ENCODE peak calls at places on chromosomes 7 and 10, in five cellular contexts. P is mammary epithelial cell, I is mesendoderm, A is neural progenitor cell, H is K562. E is an unnamed sample. For H3K79me2, the result is how much of the 10 kb centered on the place peaks cover.

GRCh38 chr10:83518779-83519178 is 620.5 kb upstream of the GHITM start:
- DNase-seq in I (no peak), H (no peak), P (no peak), A (no peak), E (no peak)

GRCh38 chr10:91613411-91614253 is 19.2 kb downstream of the PPP1R3C start:
- DNase-seq in H (peak), P (peak), A (no peak), I (no peak), E (peak)

GRCh38 chr7:95478139-95479037 is 7.4 kb upstream of the ASB4 start:
- DNase-seq in P (no peak), I (peak), A (peak), H (peak), E (peak)

GRCh38 chr10:89857399-89857798 is 156.0 kb downstream of the KIF20B start:
- DNase-seq in I (no peak), H (no peak), P (no peak), A (no peak), E (no peak)

GRCh38 chr7:51023547-51023946 is 240.9 kb upstream of the GRB10 start:
- DNase-seq in A (no peak), H (no peak), I (no peak), P (no peak), E (no peak)

GRCh38 chr7:82019538-82019937 is 249.7 kb upstream of the HGF start:
- DNase-seq in P (no peak), I (no peak), H (no peak), A (no peak), E (no peak)

GRCh38 chr10:60806951-60807350 is 28.7 kb downstream of the CDK1 start:
- DNase-seq in I (peak), H (no peak), P (no peak), A (no peak), E (no peak)

GRCh38 chr10:22753786-22754185 is 39.4 kb upstream of the PIP4K2A start:
- DNase-seq in A (no peak), I (no peak), P (no peak), H (no peak), E (no peak)

GRCh38 chr10:110865184-110865803 is 6.4 kb upstream of the PDCD4 start:
- DNase-seq in H (no peak), A (peak), P (peak), I (no peak), E (peak)

GRCh38 chr7:30738026-30738915 is 13.7 kb upstream of the INMT start:
- DNase-seq in P (no peak), A (no peak), H (no peak), I (no peak), E (no peak)

GRCh38 chr7:6656413-6656812 is 19.3 kb downstream of the ZNF316 start:
- DNase-seq in A (no peak), H (no peak), I (no peak), P (no peak), E (no peak)

GRCh38 chr10:101139421-101139911 is 8.4 kb downstream of the TLX1 start:
- DNase-seq in H (peak), P (no peak), I (peak), A (peak), E (no peak)

GRCh38 chr10:12431453-12432101 is 82.2 kb downstream of the CAMK1D start:
- DNase-seq in I (no peak), P (no peak), A (peak), H (no peak), E (no peak)

GRCh38 chr7:116811768-116812167 is 50.6 kb upstream of the CAPZA2 start:
- DNase-seq in H (no peak), A (no peak), P (no peak), I (no peak), E (no peak)

GRCh38 chr10:5543628-5544027 is 18.9 kb downstream of the CALML3 start:
- DNase-seq in I (no peak), H (no peak), P (no peak), A (no peak), E (no peak)

GRCh38 chr7:48390381-48391327 is 219.4 kb downstream of the ABCA13 start:
- DNase-seq in P (no peak), I (no peak), H (no peak), A (no peak), E (no peak)

GRCh38 chr7:27808626-27809025 is 68.7 kb downstream of the TAX1BP1 start:
- DNase-seq in H (no peak), A (no peak), P (peak), I (no peak), E (no peak)

GRCh38 chr7:16753102-16753931 is at the start of gene TSPAN13:
- DNase-seq in I (peak), H (peak), P (peak), A (peak), E (peak)

GRCh38 chr7:44216521-44217030 is 15.8 kb downstream of the YKT6 start:
- DNase-seq in A (no peak), H (no peak), I (no peak), P (no peak), E (no peak)

GRCh38 chr10:59907918-59908807 is 1.8 kb upstream of the CCDC6 start:
- DNase-seq in A (peak), H (peak), I (peak), P (peak), E (peak)

GRCh38 chr7:1225462-1226154 is 7.1 kb upstream of the UNCX start:
- DNase-seq in H (peak), P (no peak), A (peak), I (no peak), E (peak)

GRCh38 chr7:2734084-2734601 is 46.1 kb downstream of the AMZ1 start:
- DNase-seq in P (no peak), A (no peak), H (no peak), I (no peak), E (no peak)

GRCh38 chr10:109838592-109839244 is 84.6 kb downstream of the XPNPEP1 start:
- DNase-seq in I (peak), H (no peak), P (no peak), A (no peak), E (no peak)

GRCh38 chr10:103833731-103834365 is 21.5 kb downstream of the SH3PXD2A start:
- DNase-seq in I (peak), A (no peak), H (peak), P (no peak), E (peak)

GRCh38 chr10:87691515-87692070 is 31.9 kb downstream of the PAPSS2 start:
- DNase-seq in P (peak), A (no peak), I (peak), H (peak), E (no peak)

DNA sequence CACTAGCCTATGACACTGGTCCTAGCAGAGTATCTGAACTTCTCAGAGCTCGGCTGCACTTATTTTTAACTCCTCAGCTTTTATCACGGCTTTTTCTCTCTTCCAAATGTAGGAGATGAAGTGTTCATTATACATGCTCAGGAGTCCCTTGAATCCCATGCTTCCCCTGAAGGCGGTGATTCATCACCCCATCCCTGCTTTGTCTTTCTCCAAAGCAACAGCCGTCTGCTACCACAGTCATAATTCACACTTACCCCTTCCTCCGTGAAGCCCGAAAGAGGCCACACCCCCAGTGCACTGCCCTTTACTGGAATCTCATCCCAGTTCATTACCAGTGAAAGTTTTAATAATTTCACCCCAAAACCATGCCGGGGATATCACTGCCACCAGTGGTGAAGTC is 301.5 kb upstream of the SHH start:
- DNase-seq in P (no peak), H (no peak), A (no peak), I (peak), E (no peak)
- H3K79me2 ChIP-seq in P (under half), H (under half), A (under half), I (under half), E (under half)

DNA sequence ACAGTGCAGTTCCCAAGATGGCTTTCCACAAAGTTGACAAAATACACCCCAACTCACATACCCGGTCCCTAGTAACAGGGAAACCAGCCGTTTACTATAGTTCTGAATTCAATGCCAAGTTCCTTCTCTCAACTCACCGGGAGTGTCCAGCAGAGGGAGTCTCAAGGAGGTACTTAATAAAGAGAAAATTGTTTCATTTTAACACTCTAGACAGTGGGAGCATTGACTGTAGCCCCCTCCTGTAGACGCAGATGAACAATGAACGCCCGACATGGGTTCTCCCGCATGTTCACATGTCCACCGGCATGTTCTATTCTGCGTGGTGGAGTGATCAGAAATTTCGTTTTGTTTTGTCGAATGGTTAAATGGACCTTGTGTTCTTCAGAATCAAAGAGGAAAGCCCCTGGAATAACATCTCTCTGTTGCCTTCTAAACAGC is 1.9 kb downstream of the HIPK2 start:
- DNase-seq in I (peak), A (peak), P (peak), H (peak), E (peak)
- H3K4me3 ChIP-seq in I (no peak), A (peak), P (peak), H (peak), E (peak)

GRCh38 chr10:95256268-95256667 is 34.5 kb downstream of the PDLIM1 start:
- DNase-seq in H (no peak), I (no peak), A (no peak), P (no peak), E (no peak)

GRCh38 chr10:95253007-95253406 is 37.8 kb downstream of the PDLIM1 start:
- DNase-seq in I (no peak), P (no peak), H (no peak), A (no peak), E (no peak)

GRCh38 chr10:95250856-95251255 is 39.9 kb downstream of the PDLIM1 start:
- DNase-seq in A (no peak), H (no peak), I (no peak), P (no peak), E (no peak)

GRCh38 chr10:95257849-95258248 is 33.0 kb downstream of the PDLIM1 start:
- DNase-seq in H (no peak), A (no peak), I (no peak), P (no peak), E (no peak)

DNA sequence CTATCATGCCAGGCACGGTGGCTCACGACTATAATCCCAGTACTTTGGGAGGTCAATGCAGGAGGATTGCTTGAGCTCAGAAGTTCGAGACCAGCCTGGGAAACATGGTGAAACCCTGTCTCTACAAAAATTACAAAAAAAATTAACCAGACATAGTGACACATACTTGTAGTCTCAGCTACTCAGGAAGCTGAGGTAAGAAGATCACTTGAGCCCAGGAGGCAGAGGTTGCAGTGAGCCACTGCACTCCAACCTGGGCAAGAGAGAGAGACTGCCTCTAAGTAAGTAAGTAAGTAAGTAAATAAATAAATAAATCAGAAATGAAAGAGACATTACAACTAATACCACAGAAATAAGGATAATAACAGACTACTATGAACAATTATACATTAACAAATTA is 36.2 kb downstream of the PDLIM1 start:
- DNase-seq in I (no peak), H (no peak), P (peak), A (no peak), E (no peak)
- H3K79me2 ChIP-seq in I (under half), H (under half), P (half or more), A (under half), E (half or more)

GRCh38 chr10:75611081-75611971 is 179.9 kb downstream of the LRMDA start:
- DNase-seq in H (no peak), A (no peak), P (no peak), I (no peak), E (no peak)

GRCh38 chr10:75616076-75616475 is 184.7 kb downstream of the LRMDA start:
- DNase-seq in H (no peak), I (no peak), P (no peak), A (no peak), E (no peak)

GRCh38 chr10:75611972-75612331 is 180.5 kb downstream of the LRMDA start:
- DNase-seq in I (no peak), P (no peak), H (no peak), A (no peak), E (no peak)

GRCh38 chr10:75612904-75613684 is 181.7 kb downstream of the LRMDA start:
- DNase-seq in A (no peak), P (no peak), I (no peak), H (no peak), E (peak)

DNA sequence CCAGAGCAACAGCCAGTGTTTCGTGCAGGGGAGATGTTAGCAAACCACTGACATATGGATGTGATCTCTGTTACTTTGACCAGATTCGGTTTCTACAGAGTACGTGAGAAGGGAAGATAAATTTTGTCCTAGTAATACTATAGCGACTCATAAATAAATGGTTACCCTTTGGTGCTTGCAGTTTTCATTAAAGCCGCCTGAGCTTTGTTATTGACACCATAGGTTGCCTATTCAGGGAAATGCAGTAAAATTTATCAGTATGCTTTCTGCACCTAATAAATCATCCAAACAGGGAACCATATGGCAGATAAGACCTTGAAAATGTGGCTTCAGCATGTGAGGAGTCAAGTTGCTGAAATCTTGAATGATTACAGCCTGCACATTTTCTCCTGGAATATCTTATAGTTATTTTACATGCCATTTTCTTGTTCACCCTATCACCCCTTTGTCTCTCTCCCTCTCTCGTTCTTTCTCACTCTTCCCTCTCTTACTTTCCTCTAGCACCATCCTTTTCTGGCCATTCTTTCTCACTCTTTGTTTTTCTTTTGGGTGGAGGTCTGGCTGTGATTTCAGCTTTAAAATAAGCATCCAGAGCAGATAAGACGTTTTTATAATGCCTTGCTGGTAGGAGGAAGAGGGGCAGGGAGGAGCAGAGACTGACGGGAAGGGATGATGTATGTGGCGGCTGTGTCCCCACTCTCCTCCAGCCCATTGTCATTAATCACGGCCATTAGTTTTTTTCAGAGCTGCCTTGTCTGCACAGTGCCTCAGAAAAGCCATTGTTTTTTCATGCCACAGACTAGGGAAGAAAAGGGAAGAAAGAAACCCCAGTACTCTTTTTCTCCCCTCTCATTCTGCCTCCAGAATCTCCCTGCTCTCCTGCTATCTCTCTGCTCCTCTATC is 182.5 kb downstream of the LRMDA start:
- DNase-seq in I (no peak), H (no peak), P (no peak), A (peak), E (peak)
- H3K4me3 ChIP-seq in I (no peak), H (no peak), P (no peak), A (no peak), E (no peak)

E was measured in hepatocyte.